ENCODE peak calls at places on chromosomes 12 and 14, in six cellular contexts. One of them, this sample, is unnamed.

GRCh38 chr12:77847060-77847541 is 16.4 kb downstream of the NAV3 start:
- DNase-seq in mesendoderm: peak; percentile 16
- DNase-seq in H9: no peak
- DNase-seq in mesenchymal stem cell: peak; percentile 28
- DNase-seq in IMR-90: peak; percentile 1
- DNase-seq in H1: no peak
- DNase-seq in this sample: no peak

GRCh38 chr12:124938066-124938465 is 23.6 kb upstream of the UBC start:
- DNase-seq in H1: no peak
- DNase-seq in mesenchymal stem cell: no peak
- DNase-seq in IMR-90: no peak
- DNase-seq in H9: no peak
- DNase-seq in mesendoderm: no peak
- DNase-seq in this sample: no peak

GRCh38 chr14:76138758-76139723 is 12.7 kb upstream of the GPATCH2L start:
- DNase-seq in H1: peak; percentile 74
- DNase-seq in IMR-90: no peak
- DNase-seq in mesendoderm: peak; percentile 91
- DNase-seq in mesenchymal stem cell: no peak
- DNase-seq in H9: peak; percentile 73
- DNase-seq in this sample: peak; percentile 80

GRCh38 chr12:120397827-120398563 is 29.0 kb upstream of the MSI1 start:
- DNase-seq in IMR-90: no peak
- DNase-seq in H9: peak; percentile 56
- DNase-seq in mesenchymal stem cell: no peak
- DNase-seq in mesendoderm: no peak
- DNase-seq in H1: peak; percentile 56
- DNase-seq in this sample: peak; percentile 91

GRCh38 chr12:109182041-109182839 is 65.9 kb downstream of the ACACB start:
- DNase-seq in H1: no peak
- DNase-seq in mesenchymal stem cell: no peak
- DNase-seq in H9: no peak
- DNase-seq in mesendoderm: no peak
- DNase-seq in IMR-90: no peak
- DNase-seq in this sample: no peak

GRCh38 chr12:55745361-55746146 is 2.6 kb downstream of the GDF11 start:
- DNase-seq in H9: peak; percentile 90
- DNase-seq in IMR-90: no peak
- DNase-seq in H1: peak; percentile 77
- DNase-seq in mesenchymal stem cell: peak; percentile 31
- DNase-seq in mesendoderm: peak; percentile 94
- DNase-seq in this sample: peak; percentile 94

GRCh38 chr14:100500128-100500527 is 87.1 kb downstream of the BEGAIN start:
- DNase-seq in mesendoderm: no peak
- DNase-seq in mesenchymal stem cell: no peak
- DNase-seq in IMR-90: no peak
- DNase-seq in H1: no peak
- DNase-seq in H9: no peak
- DNase-seq in this sample: no peak

GRCh38 chr12:131721548-131721947 is 10.7 kb downstream of the SFSWAP start:
- DNase-seq in H1: no peak
- DNase-seq in IMR-90: no peak
- DNase-seq in mesendoderm: no peak
- DNase-seq in mesenchymal stem cell: no peak
- DNase-seq in H9: no peak
- DNase-seq in this sample: no peak

GRCh38 chr12:125061229-125061628 is 4.0 kb upstream of the AACS start:
- DNase-seq in H1: no peak
- DNase-seq in H9: no peak
- DNase-seq in mesendoderm: no peak
- DNase-seq in mesenchymal stem cell: no peak
- DNase-seq in IMR-90: no peak
- DNase-seq in this sample: no peak

GRCh38 chr12:99544457-99544856 is 103.1 kb upstream of the GARIN6 start:
- DNase-seq in H9: no peak
- DNase-seq in mesenchymal stem cell: no peak
- DNase-seq in mesendoderm: no peak
- DNase-seq in IMR-90: no peak
- DNase-seq in H1: no peak
- DNase-seq in this sample: no peak

GRCh38 chr12:65022441-65022840 is 98.7 kb downstream of the WIF1 start:
- DNase-seq in H1: no peak
- DNase-seq in H9: no peak
- DNase-seq in mesenchymal stem cell: no peak
- DNase-seq in mesendoderm: no peak
- DNase-seq in IMR-90: no peak
- DNase-seq in this sample: no peak

GRCh38 chr14:95681153-95681552 is 5.1 kb upstream of the TCL1B start:
- DNase-seq in mesendoderm: no peak
- DNase-seq in mesenchymal stem cell: no peak
- DNase-seq in H9: no peak
- DNase-seq in IMR-90: no peak
- DNase-seq in H1: no peak
- DNase-seq in this sample: no peak

GRCh38 chr14:100866666-100867630 is 36.6 kb downstream of the RTL1 start:
- DNase-seq in IMR-90: no peak
- DNase-seq in H9: no peak
- DNase-seq in H1: no peak
- DNase-seq in mesenchymal stem cell: no peak
- DNase-seq in mesendoderm: no peak
- DNase-seq in this sample: no peak

GRCh38 chr14:75274899-75275569 is 3.6 kb upstream of the FOS start:
- DNase-seq in IMR-90: peak; percentile 96
- DNase-seq in mesenchymal stem cell: peak; percentile 97
- DNase-seq in mesendoderm: no peak
- DNase-seq in H9: no peak
- DNase-seq in H1: no peak
- DNase-seq in this sample: no peak

GRCh38 chr12:105874121-105874520 is 264.6 kb downstream of the NUAK1 start:
- DNase-seq in H9: no peak
- DNase-seq in H1: no peak
- DNase-seq in mesendoderm: no peak
- DNase-seq in IMR-90: no peak
- DNase-seq in mesenchymal stem cell: no peak
- DNase-seq in this sample: no peak

GRCh38 chr12:8664228-8664963 is 1.8 kb upstream of the MFAP5 start:
- DNase-seq in mesenchymal stem cell: no peak
- DNase-seq in IMR-90: no peak
- DNase-seq in H9: no peak
- DNase-seq in H1: no peak
- DNase-seq in mesendoderm: no peak
- DNase-seq in this sample: no peak

GRCh38 chr14:103186894-103187586 is 63.8 kb downstream of the TNFAIP2 start:
- DNase-seq in H1: no peak
- DNase-seq in H9: peak; percentile 77
- DNase-seq in IMR-90: no peak
- DNase-seq in mesenchymal stem cell: no peak
- DNase-seq in mesendoderm: peak; percentile 86
- DNase-seq in this sample: peak; percentile 73

GRCh38 chr14:104227806-104228205 is 89.4 kb downstream of the KIF26A start:
- DNase-seq in mesenchymal stem cell: no peak
- DNase-seq in IMR-90: no peak
- DNase-seq in H9: no peak
- DNase-seq in mesendoderm: peak; percentile 78
- DNase-seq in H1: no peak
- DNase-seq in this sample: no peak

GRCh38 chr12:110936367-110937103 is 16.2 kb upstream of the MYL2 start:
- DNase-seq in mesenchymal stem cell: no peak
- DNase-seq in IMR-90: no peak
- DNase-seq in mesendoderm: peak; percentile 83
- DNase-seq in H1: peak; percentile 75
- DNase-seq in H9: peak; percentile 85
- DNase-seq in this sample: no peak

GRCh38 chr12:13069380-13069779 is 25.2 kb downstream of the FAM234B start:
- DNase-seq in mesendoderm: no peak
- DNase-seq in H9: no peak
- DNase-seq in IMR-90: no peak
- DNase-seq in mesenchymal stem cell: no peak
- DNase-seq in H1: no peak
- DNase-seq in this sample: no peak

DNA sequence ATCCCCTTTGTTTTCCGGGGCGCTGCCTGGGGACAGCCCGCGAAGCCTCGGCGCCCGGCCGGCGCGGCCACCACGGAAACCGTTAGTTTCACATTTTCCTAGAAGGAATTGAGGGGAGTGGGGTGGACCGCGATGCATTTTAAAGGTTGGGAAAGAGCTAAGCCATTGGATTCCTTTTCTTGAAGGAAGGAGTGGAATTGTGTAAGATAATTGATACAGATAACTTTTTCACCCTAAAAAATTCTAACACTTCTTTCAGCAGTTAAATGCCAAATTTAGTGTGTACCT is 137.1 kb downstream of the MON2 start:
- DNase-seq in IMR-90: no peak
- DNase-seq in mesenchymal stem cell: no peak
- DNase-seq in mesendoderm: no peak
- DNase-seq in H1: no peak
- DNase-seq in H9: no peak
- DNase-seq in this sample: no peak
- H3K23ac ChIP-seq in IMR-90: peak overlapping the region; percentile 99
- H3K23ac ChIP-seq in mesenchymal stem cell: peak overlapping the region; percentile 93
- H3K23ac ChIP-seq in mesendoderm: peak overlapping the region; percentile 86
- H3K23ac ChIP-seq in H1: no peak overlapping the region
- H3K23ac ChIP-seq in H9: no peak overlapping the region
- H3K23ac ChIP-seq in this sample: peak overlapping the region; percentile 100

DNA sequence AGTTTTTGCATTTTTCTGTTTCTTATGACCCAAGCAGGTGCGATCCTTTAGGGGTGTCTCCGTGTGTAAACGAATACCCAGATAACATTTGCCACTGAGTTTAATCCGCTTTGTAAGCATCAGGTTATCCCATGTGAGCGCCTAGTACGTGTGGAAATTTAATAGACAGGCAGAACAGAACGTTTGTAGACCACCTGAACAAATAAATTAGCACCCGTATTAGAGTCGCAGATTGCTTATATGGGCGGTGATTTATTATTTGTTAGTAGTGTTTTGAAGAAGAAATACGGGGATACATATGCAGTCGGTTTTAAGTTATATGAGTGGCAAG is 325 bp downstream of the C12orf60 start:
- DNase-seq in mesendoderm: no peak
- DNase-seq in H9: no peak
- DNase-seq in mesenchymal stem cell: no peak
- DNase-seq in IMR-90: no peak
- DNase-seq in H1: no peak
- DNase-seq in this sample: no peak
- H2BK15ac ChIP-seq in mesendoderm: no peak overlapping the region
- H2BK15ac ChIP-seq in H9: no peak overlapping the region
- H2BK15ac ChIP-seq in mesenchymal stem cell: no peak overlapping the region
- H2BK15ac ChIP-seq in IMR-90: no peak overlapping the region
- H2BK15ac ChIP-seq in H1: no peak overlapping the region
- H2BK15ac ChIP-seq in this sample: no peak overlapping the region

DNA sequence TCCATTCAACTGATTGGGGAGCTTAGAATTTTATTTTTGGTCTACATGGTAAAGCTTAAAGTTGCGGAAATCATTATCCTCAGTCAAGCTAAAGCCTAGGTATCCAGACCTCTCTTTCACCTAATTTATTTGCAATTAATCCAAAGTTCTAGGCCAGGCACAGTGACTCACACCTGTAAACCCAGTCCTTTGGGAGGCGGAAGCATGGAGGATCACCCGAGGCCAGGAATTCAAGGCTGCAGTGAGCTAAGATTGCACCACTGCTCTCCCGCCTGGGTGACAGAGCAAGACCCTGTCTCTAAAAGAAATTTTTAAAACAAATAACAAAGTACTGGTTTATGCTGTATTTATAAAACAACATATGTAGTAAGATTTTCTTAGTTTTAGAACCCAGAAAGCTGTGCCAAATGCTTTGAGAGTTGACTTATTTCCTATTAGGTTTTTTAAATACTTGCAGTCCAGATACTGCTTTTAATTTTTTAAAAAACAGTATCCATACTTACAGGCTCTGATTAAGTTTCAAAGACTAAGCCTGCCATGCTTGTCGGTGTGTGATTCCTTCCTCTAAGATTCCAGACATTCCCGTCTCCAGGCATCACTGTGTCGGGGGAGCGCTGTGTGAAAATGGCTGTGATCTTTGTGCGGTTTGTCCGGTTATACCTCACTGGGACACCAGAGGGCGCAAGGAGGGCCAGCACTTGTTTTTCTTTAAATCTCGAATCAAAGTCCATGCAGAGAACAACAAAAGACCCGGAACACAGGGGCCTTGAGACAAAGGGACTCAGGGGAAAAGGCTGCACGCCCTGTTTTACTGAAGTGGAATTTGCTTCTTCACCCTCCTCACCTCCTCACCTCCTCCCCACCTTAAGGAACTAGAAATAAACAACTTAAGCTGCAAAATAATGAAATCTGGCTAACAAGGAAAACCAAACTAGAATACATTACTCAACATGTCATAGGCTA is 24.6 kb upstream of the TMPO start:
- DNase-seq in IMR-90: peak; percentile 90
- DNase-seq in mesendoderm: peak; percentile 98
- DNase-seq in mesenchymal stem cell: peak; percentile 87
- DNase-seq in H9: peak; percentile 98
- DNase-seq in H1: peak; percentile 97
- DNase-seq in this sample: peak; percentile 95
- H3K4me2 ChIP-seq in IMR-90: peak overlapping the region; percentile 16
- H3K4me2 ChIP-seq in mesendoderm: no peak overlapping the region
- H3K4me2 ChIP-seq in mesenchymal stem cell: no peak overlapping the region
- H3K4me2 ChIP-seq in H9: no peak overlapping the region
- H3K4me2 ChIP-seq in H1: no peak overlapping the region
- H3K4me2 ChIP-seq in this sample: no peak overlapping the region

DNA sequence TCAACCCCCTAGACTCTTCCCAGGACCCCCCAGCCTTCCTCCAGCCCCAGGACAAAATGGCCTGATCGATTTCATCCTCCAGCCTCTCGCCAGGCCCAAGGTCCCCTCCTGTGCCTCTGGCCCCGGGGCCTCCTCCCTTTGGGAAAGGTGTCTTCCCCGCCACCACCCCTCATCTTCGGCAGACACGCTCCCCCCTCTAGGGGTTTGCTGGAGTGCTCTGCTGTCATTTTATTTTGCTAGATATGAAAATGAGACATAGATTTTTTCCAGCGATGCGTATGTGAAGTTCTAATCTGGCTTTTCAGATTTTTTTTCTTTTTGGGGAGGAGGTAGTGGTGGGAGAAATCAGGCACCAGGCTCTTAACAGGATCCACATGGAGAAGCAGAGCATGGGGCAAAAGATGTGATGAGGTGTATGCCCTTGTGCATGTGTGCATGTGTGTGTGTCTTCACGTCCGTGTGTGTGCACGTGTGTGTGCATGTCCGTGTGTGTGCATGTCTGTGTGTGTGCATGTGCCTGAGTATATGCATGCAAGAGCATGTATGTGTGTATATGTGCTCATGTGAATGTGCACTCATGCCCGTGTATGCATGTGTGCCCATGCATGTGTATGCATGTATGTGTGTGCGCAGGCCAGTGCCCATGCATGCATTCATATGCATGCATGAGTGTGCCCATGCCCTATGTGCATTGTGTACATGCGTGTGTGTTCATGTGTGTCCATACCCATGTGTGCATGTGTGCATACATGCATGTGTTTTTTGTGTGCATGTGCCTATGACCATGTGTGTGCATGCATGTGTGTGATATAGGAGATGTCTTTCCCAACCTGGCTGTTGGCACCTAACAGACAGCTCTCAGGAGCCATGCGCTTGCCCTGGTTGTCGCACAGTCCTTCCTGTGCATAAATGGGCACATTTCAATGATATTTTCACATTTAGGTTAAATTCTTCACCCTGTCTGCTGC is 203.0 kb downstream of the RBM19 start:
- DNase-seq in IMR-90: no peak
- DNase-seq in mesenchymal stem cell: no peak
- DNase-seq in mesendoderm: no peak
- DNase-seq in H9: no peak
- DNase-seq in H1: no peak
- DNase-seq in this sample: no peak
- H3K23ac ChIP-seq in IMR-90: no peak overlapping the region
- H3K23ac ChIP-seq in mesenchymal stem cell: no peak overlapping the region
- H3K23ac ChIP-seq in mesendoderm: peak overlapping the region; percentile 45
- H3K23ac ChIP-seq in H9: no peak overlapping the region
- H3K23ac ChIP-seq in H1: no peak overlapping the region
- H3K23ac ChIP-seq in this sample: peak overlapping the region; percentile 25